ENCODE peak calls at places on chromosomes 1 and 21, in eight cellular contexts. A, E, M, W, T, N, K and H are unnamed samples.

GRCh38 chr1:228161381-228161780 is 4.2 kb upstream of the IBA57 start:
- DNase-seq in A (no peak), E (no peak), M (no peak), W (no peak), T (no peak), N (no peak), K (peak), H (no peak)

GRCh38 chr1:85144351-85144750 is 56.5 kb downstream of the SYDE2 start:
- DNase-seq in A (no peak), E (no peak), M (no peak), W (no peak), T (no peak), N (no peak), K (no peak), H (no peak)

GRCh38 chr1:90371106-90371813 is 345.8 kb downstream of the BARHL2 start:
- DNase-seq in A (no peak), E (no peak), M (no peak), W (no peak), T (no peak), N (no peak), K (peak), H (no peak)

GRCh38 chr1:235763962-235764361 is 102.7 kb downstream of the LYST start:
- DNase-seq in A (no peak), E (no peak), M (no peak), W (no peak), T (no peak), N (no peak), K (peak), H (no peak)

GRCh38 chr1:160709715-160710114 is 1.9 kb downstream of the CD48 start:
- DNase-seq in A (no peak), E (no peak), M (no peak), W (no peak), T (no peak), N (no peak), K (no peak), H (no peak)

GRCh38 chr1:53183277-53183990 is 13.2 kb upstream of the CPT2 start:
- DNase-seq in A (no peak), E (peak), M (no peak), W (peak), T (peak), N (no peak), K (no peak), H (no peak)

GRCh38 chr1:230277201-230277771 is 148.8 kb downstream of the PGBD5 start:
- DNase-seq in A (no peak), E (no peak), M (peak), W (no peak), T (no peak), N (no peak), K (no peak), H (no peak)

GRCh38 chr1:208119225-208119606 is 125.0 kb downstream of the PLXNA2 start:
- DNase-seq in A (no peak), E (no peak), M (no peak), W (no peak), T (no peak), N (no peak), K (no peak), H (no peak)

GRCh38 chr1:26067432-26067911 is at the start of gene TRIM63:
- DNase-seq in A (no peak), E (no peak), M (no peak), W (no peak), T (no peak), N (peak), K (no peak), H (no peak)

GRCh38 chr1:234608026-234608719 is 1.8 kb downstream of the IRF2BP2 start:
- DNase-seq in A (peak), E (no peak), M (peak), W (peak), T (peak), N (peak), K (peak), H (peak)

GRCh38 chr1:153277852-153278251 is 18.4 kb downstream of the LORICRIN start:
- DNase-seq in A (peak), E (no peak), M (peak), W (no peak), T (no peak), N (no peak), K (peak), H (no peak)

GRCh38 chr1:231032963-231033362 is 7.1 kb downstream of the FAM89A start:
- DNase-seq in A (no peak), E (no peak), M (no peak), W (no peak), T (peak), N (no peak), K (no peak), H (no peak)

GRCh38 chr1:68795956-68796355 is 299.1 kb upstream of the DEPDC1 start:
- DNase-seq in A (no peak), E (no peak), M (no peak), W (no peak), T (no peak), N (no peak), K (no peak), H (no peak)

GRCh38 chr1:201636581-201636980 is 97.7 kb downstream of the NAV1 start:
- DNase-seq in A (no peak), E (peak), M (no peak), W (no peak), T (peak), N (no peak), K (no peak), H (no peak)

GRCh38 chr1:43058545-43059360 is 100.1 kb upstream of the SLC2A1 start:
- DNase-seq in A (no peak), E (no peak), M (peak), W (no peak), T (peak), N (no peak), K (peak), H (no peak)

GRCh38 chr1:32111789-32112188 is 3.9 kb downstream of the KPNA6 start:
- DNase-seq in A (no peak), E (no peak), M (no peak), W (no peak), T (peak), N (no peak), K (no peak), H (no peak)

GRCh38 chr1:246142320-246142893 is 364.7 kb downstream of the SMYD3 start:
- DNase-seq in A (no peak), E (peak), M (no peak), W (no peak), T (peak), N (no peak), K (peak), H (peak)

GRCh38 chr21:25999935-26000582 is 170.5 kb downstream of the APP start:
- DNase-seq in A (no peak), E (no peak), M (no peak), W (no peak), T (no peak), N (no peak), K (no peak), H (no peak)

GRCh38 chr1:107963601-107964396 is 1.2 kb downstream of the VAV3 start:
- DNase-seq in A (peak), E (no peak), M (peak), W (no peak), T (peak), N (peak), K (peak), H (no peak)

GRCh38 chr1:30729906-30730305 is 6.5 kb upstream of the MATN1 start:
- DNase-seq in A (no peak), E (no peak), M (no peak), W (no peak), T (no peak), N (no peak), K (no peak), H (no peak)

GRCh38 chr1:66172272-66172671 is 361.7 kb upstream of the SGIP1 start:
- DNase-seq in A (no peak), E (no peak), M (no peak), W (no peak), T (no peak), N (no peak), K (no peak), H (no peak)

GRCh38 chr1:203037509-203038190 is 11.4 kb downstream of the PPFIA4 start:
- DNase-seq in A (no peak), E (no peak), M (peak), W (no peak), T (no peak), N (no peak), K (no peak), H (no peak)

GRCh38 chr1:117828206-117828605 is 101.2 kb downstream of the GDAP2 start:
- DNase-seq in A (no peak), E (no peak), M (no peak), W (peak), T (peak), N (peak), K (no peak), H (no peak)

GRCh38 chr1:32925360-32926142 is 24.4 kb upstream of the TMEM54 start:
- DNase-seq in A (peak), E (no peak), M (peak), W (no peak), T (peak), N (no peak), K (peak), H (no peak)

GRCh38 chr1:223084466-223084865 is 58.6 kb downstream of the TLR5 start:
- DNase-seq in A (no peak), E (no peak), M (no peak), W (no peak), T (no peak), N (no peak), K (no peak), H (no peak)

GRCh38 chr1:156870734-156871133 is 10.1 kb downstream of the NTRK1 start:
- DNase-seq in A (no peak), E (peak), M (no peak), W (no peak), T (peak), N (no peak), K (peak), H (no peak)

GRCh38 chr1:38614861-38615260 is 244.7 kb downstream of the RRAGC start:
- DNase-seq in A (no peak), E (no peak), M (no peak), W (no peak), T (no peak), N (peak), K (no peak), H (no peak)

GRCh38 chr1:164794310-164794709 is 235.3 kb downstream of the PBX1 start:
- DNase-seq in A (no peak), E (peak), M (no peak), W (peak), T (peak), N (no peak), K (peak), H (peak)

GRCh38 chr1:82225407-82226197 is 424.9 kb downstream of the ADGRL2 start:
- DNase-seq in A (no peak), E (no peak), M (no peak), W (no peak), T (peak), N (no peak), K (peak), H (peak)

GRCh38 chr1:2314803-2315710 is 76.3 kb downstream of the MORN1 start:
- DNase-seq in A (peak), E (no peak), M (peak), W (no peak), T (peak), N (peak), K (no peak), H (no peak)

GRCh38 chr1:241235236-241235897 is 121.6 kb downstream of the RGS7 start:
- DNase-seq in A (peak), E (no peak), M (no peak), W (no peak), T (no peak), N (no peak), K (no peak), H (no peak)

GRCh38 chr1:117034791-117035290 is 25.3 kb upstream of the TTF2 start:
- DNase-seq in A (no peak), E (no peak), M (no peak), W (no peak), T (no peak), N (no peak), K (no peak), H (no peak)

GRCh38 chr1:207938016-207938415 is 27.1 kb upstream of the CD34 start:
- DNase-seq in A (no peak), E (no peak), M (no peak), W (no peak), T (peak), N (no peak), K (peak), H (no peak)

GRCh38 chr1:1212780-1213152 is 1.2 kb downstream of the TNFRSF4 start:
- DNase-seq in A (no peak), E (no peak), M (no peak), W (no peak), T (peak), N (peak), K (no peak), H (no peak)

GRCh38 chr1:109083923-109084322 is 6.6 kb upstream of the TMEM167B start:
- DNase-seq in A (no peak), E (no peak), M (no peak), W (no peak), T (no peak), N (no peak), K (no peak), H (no peak)

GRCh38 chr1:244112646-244113045 is 61.6 kb downstream of the ZBTB18 start:
- DNase-seq in A (no peak), E (peak), M (no peak), W (no peak), T (peak), N (no peak), K (no peak), H (no peak)

GRCh38 chr1:101653482-101653946 is 343.2 kb downstream of the OLFM3 start:
- DNase-seq in A (peak), E (no peak), M (peak), W (no peak), T (peak), N (no peak), K (peak), H (no peak)
- TF ChIP-seq CTCF in A (no peak), E (peak), M (peak), W (no peak), T (peak), N (no peak), K (peak), H (peak)

GRCh38 chr1:188489336-188490112 is 1660.8 kb downstream of the PLA2G4A start:
- DNase-seq in A (no peak), E (no peak), M (peak), W (no peak), T (no peak), N (no peak), K (no peak), H (no peak)
- TF ChIP-seq CTCF in A (no peak), E (no peak), M (no peak), W (no peak), T (no peak), N (no peak), K (no peak), H (peak)

DNA sequence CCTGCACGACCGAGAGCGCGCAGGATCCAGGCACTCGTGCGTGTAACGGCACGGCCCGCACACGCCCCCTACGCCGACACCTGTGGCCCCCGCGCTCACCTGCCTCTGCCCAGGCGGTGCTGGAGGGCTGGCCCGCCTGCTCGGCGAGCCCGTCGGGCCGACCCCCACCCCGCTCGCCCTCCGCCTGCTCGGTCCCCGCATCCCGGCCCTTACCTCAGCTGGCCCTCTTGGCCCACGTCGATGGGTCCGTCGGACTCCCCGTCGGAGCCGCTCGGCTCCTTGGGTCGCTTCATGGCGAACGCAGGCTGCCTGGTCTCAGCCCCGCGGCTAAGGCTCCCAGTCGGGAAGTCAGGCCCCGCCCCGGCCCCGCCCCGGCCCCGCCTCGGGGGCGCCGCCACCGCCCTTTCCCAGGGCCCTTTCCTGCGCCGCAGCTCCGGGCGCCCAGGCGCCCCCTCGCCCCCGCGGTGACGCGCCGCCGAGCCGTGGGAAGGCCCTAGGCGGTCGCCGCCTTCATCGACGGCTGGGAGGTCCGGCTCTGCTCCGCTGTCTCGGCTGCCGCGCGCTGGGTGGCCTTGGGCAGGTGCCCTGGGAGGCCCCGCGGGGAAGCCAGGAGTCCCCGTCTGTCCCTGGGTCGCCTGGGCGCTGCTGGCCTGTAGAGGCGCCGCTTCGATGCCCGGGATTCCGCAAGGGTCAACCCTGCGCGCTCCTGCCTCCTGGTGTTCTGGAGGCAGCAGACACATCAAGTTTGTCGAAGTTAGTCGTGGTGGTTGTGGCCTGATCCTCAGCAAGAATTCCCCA is at the start of gene HEYL:
- DNase-seq in A (peak), E (no peak), M (peak), W (peak), T (peak), N (peak), K (peak), H (no peak)
- TF ChIP-seq CTCF in A (no peak), E (peak), M (peak), W (peak), T (peak), N (peak), K (peak), H (peak)

GRCh38 chr1:197314672-197315071 is 46.6 kb downstream of the CRB1 start:
- DNase-seq in A (no peak), E (no peak), M (no peak), W (no peak), T (no peak), N (no peak), K (no peak), H (no peak)
- TF ChIP-seq CTCF in A (no peak), E (no peak), M (no peak), W (no peak), T (no peak), N (no peak), K (no peak), H (peak)

DNA sequence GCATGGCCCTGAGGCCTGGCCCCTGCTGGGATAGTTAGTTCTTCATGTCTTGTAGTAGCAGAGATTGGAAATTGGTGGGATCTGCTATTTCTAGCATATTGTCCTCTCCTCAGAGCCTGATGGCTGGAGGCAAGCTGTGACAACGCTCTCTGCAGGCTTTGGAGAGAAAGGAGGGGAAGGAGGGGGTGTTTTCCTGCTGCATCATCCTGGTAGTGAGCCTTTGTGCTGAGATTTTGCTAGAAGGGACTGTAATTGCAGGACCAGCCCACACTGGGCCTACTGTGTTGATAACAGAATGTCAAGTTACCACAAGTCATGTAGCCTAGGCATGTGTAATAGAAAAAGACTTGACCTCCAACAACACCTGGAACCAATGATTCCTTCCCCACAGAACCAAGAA is 351.0 kb downstream of the SIPA1L2 start:
- DNase-seq in A (no peak), E (no peak), M (no peak), W (no peak), T (no peak), N (no peak), K (peak), H (no peak)
- TF ChIP-seq CTCF in A (no peak), E (no peak), M (no peak), W (no peak), T (no peak), N (no peak), K (no peak), H (no peak)